ENCODE peak calls at places on chromosomes 5 and 9, in five cellular contexts. I, K, G, F and U are unnamed samples.

GRCh38 chr5:56685503-56686217 is 129.7 kb upstream of the MAP3K1 start:
- DNase-seq in K (no peak), G (no peak), F (no peak), I (no peak), U (no peak)

GRCh38 chr5:20537911-20538310 is 549.9 kb upstream of the CDH18 start:
- DNase-seq in K (peak; percentile 7), G (no peak), F (no peak), I (no peak), U (no peak)

GRCh38 chr5:156879665-156880285 is 29.7 kb downstream of the PPP1R2B start:
- DNase-seq in I (no peak), F (no peak), K (no peak), G (no peak), U (no peak)

GRCh38 chr5:138515571-138516275 is 27.3 kb downstream of the ETF1 start:
- DNase-seq in G (no peak), K (no peak), I (no peak), F (no peak), U (no peak)

GRCh38 chr9:129178579-129178909 is 483 bp upstream of the IER5L start:
- DNase-seq in I (no peak), G (no peak), K (no peak), F (no peak), U (no peak)

GRCh38 chr5:108615216-108615615 is 132.5 kb upstream of the FER start:
- DNase-seq in K (no peak), G (no peak), F (no peak), I (no peak), U (no peak)

GRCh38 chr5:7492371-7492770 is 96.4 kb downstream of the ADCY2 start:
- DNase-seq in K (no peak), F (no peak), I (no peak), G (no peak), U (no peak)

GRCh38 chr9:14302405-14302804 is 11.5 kb downstream of the NFIB start:
- DNase-seq in F (no peak), I (no peak), K (no peak), G (no peak), U (no peak)

GRCh38 chr5:173785421-173785820 is 102.7 kb upstream of the CPEB4 start:
- DNase-seq in F (no peak), G (no peak), I (no peak), K (no peak), U (no peak)